ENCODE peak calls at places on chromosomes 2 and 18, in nine cellular contexts. One of them, this sample, is unnamed.
A peak's percentile ranks its signal among the peaks of the same experiment; 100 is the strongest.

GRCh38 chr2:172372436-172372835 is 55.0 kb upstream of the ITGA6 start:
- DNase-seq in G401: no peak
- DNase-seq in stimulated activated effector memory CD8-positive, alpha-beta T cell treated with anti-CD3 and anti-CD28 coated beads, Interleukin-12 subunit alpha, Interleukin-12 subunit beta, amount 100 ng/mL, for 72 hours: no peak
- DNase-seq in NCI-H2029: no peak
- DNase-seq in ecto neural progenitor cell: no peak
- DNase-seq in hippocampal formation: no peak
- DNase-seq in small intestine: no peak
- DNase-seq in keratinocyte: peak; percentile 85
- DNase-seq in NCI-H1105: peak; percentile 25
- DNase-seq in this sample: no peak

GRCh38 chr2:88667219-88667618 is 24.3 kb upstream of the RPIA start:
- DNase-seq in G401: no peak
- DNase-seq in stimulated activated effector memory CD8-positive, alpha-beta T cell treated with anti-CD3 and anti-CD28 coated beads, Interleukin-12 subunit alpha, Interleukin-12 subunit beta, amount 100 ng/mL, for 72 hours: no peak
- DNase-seq in NCI-H2029: no peak
- DNase-seq in ecto neural progenitor cell: no peak
- DNase-seq in hippocampal formation: no peak
- DNase-seq in small intestine: no peak
- DNase-seq in keratinocyte: no peak
- DNase-seq in NCI-H1105: no peak
- DNase-seq in this sample: no peak

GRCh38 chr18:51569153-51569552 is 371.7 kb upstream of the MEX3C start:
- DNase-seq in G401: no peak
- DNase-seq in stimulated activated effector memory CD8-positive, alpha-beta T cell treated with anti-CD3 and anti-CD28 coated beads, Interleukin-12 subunit alpha, Interleukin-12 subunit beta, amount 100 ng/mL, for 72 hours: no peak
- DNase-seq in NCI-H2029: no peak
- DNase-seq in ecto neural progenitor cell: no peak
- DNase-seq in hippocampal formation: no peak
- DNase-seq in small intestine: no peak
- DNase-seq in keratinocyte: no peak
- DNase-seq in NCI-H1105: no peak
- DNase-seq in this sample: no peak

GRCh38 chr2:157468931-157469708 is 25.2 kb upstream of the CYTIP start:
- DNase-seq in G401: no peak
- DNase-seq in stimulated activated effector memory CD8-positive, alpha-beta T cell treated with anti-CD3 and anti-CD28 coated beads, Interleukin-12 subunit alpha, Interleukin-12 subunit beta, amount 100 ng/mL, for 72 hours: no peak
- DNase-seq in NCI-H2029: no peak
- DNase-seq in ecto neural progenitor cell: no peak
- DNase-seq in hippocampal formation: no peak
- DNase-seq in small intestine: peak; percentile 43
- DNase-seq in keratinocyte: no peak
- DNase-seq in NCI-H1105: no peak
- DNase-seq in this sample: peak; percentile 64

GRCh38 chr2:180707867-180708205 is 272.6 kb upstream of the UBE2E3 start:
- DNase-seq in G401: peak; percentile 13
- DNase-seq in stimulated activated effector memory CD8-positive, alpha-beta T cell treated with anti-CD3 and anti-CD28 coated beads, Interleukin-12 subunit alpha, Interleukin-12 subunit beta, amount 100 ng/mL, for 72 hours: no peak
- DNase-seq in NCI-H2029: no peak
- DNase-seq in ecto neural progenitor cell: no peak
- DNase-seq in hippocampal formation: no peak
- DNase-seq in small intestine: peak; percentile 65
- DNase-seq in keratinocyte: peak; percentile 73
- DNase-seq in NCI-H1105: peak; percentile 64
- DNase-seq in this sample: peak; percentile 79

GRCh38 chr2:42040643-42041277 is 7.1 kb upstream of the PKDCC start:
- DNase-seq in G401: no peak
- DNase-seq in stimulated activated effector memory CD8-positive, alpha-beta T cell treated with anti-CD3 and anti-CD28 coated beads, Interleukin-12 subunit alpha, Interleukin-12 subunit beta, amount 100 ng/mL, for 72 hours: no peak
- DNase-seq in NCI-H2029: no peak
- DNase-seq in ecto neural progenitor cell: no peak
- DNase-seq in hippocampal formation: no peak
- DNase-seq in small intestine: peak; percentile 83
- DNase-seq in keratinocyte: no peak
- DNase-seq in NCI-H1105: no peak
- DNase-seq in this sample: no peak

GRCh38 chr2:7523557-7524210 is 606.5 kb downstream of the RNF144A start:
- DNase-seq in G401: no peak
- DNase-seq in stimulated activated effector memory CD8-positive, alpha-beta T cell treated with anti-CD3 and anti-CD28 coated beads, Interleukin-12 subunit alpha, Interleukin-12 subunit beta, amount 100 ng/mL, for 72 hours: peak; percentile 73
- DNase-seq in NCI-H2029: no peak
- DNase-seq in ecto neural progenitor cell: no peak
- DNase-seq in hippocampal formation: no peak
- DNase-seq in small intestine: no peak
- DNase-seq in keratinocyte: no peak
- DNase-seq in NCI-H1105: no peak
- DNase-seq in this sample: peak; percentile 2

GRCh38 chr2:27977623-27978312 is 87.2 kb downstream of the BABAM2 start:
- DNase-seq in G401: no peak
- DNase-seq in stimulated activated effector memory CD8-positive, alpha-beta T cell treated with anti-CD3 and anti-CD28 coated beads, Interleukin-12 subunit alpha, Interleukin-12 subunit beta, amount 100 ng/mL, for 72 hours: peak; percentile 73
- DNase-seq in NCI-H2029: no peak
- DNase-seq in ecto neural progenitor cell: no peak
- DNase-seq in hippocampal formation: no peak
- DNase-seq in small intestine: no peak
- DNase-seq in keratinocyte: no peak
- DNase-seq in NCI-H1105: no peak
- DNase-seq in this sample: peak; percentile 98

GRCh38 chr2:6917071-6917760 is at the start of gene RNF144A:
- DNase-seq in G401: peak; percentile 74
- DNase-seq in stimulated activated effector memory CD8-positive, alpha-beta T cell treated with anti-CD3 and anti-CD28 coated beads, Interleukin-12 subunit alpha, Interleukin-12 subunit beta, amount 100 ng/mL, for 72 hours: peak; percentile 89
- DNase-seq in NCI-H2029: peak; percentile 63
- DNase-seq in ecto neural progenitor cell: peak; percentile 83
- DNase-seq in hippocampal formation: peak; percentile 77
- DNase-seq in small intestine: peak; percentile 56
- DNase-seq in keratinocyte: no peak
- DNase-seq in NCI-H1105: peak; percentile 41
- DNase-seq in this sample: peak; percentile 58

GRCh38 chr2:105144128-105144940 is 97.2 kb upstream of the GPR45 start:
- DNase-seq in G401: no peak
- DNase-seq in stimulated activated effector memory CD8-positive, alpha-beta T cell treated with anti-CD3 and anti-CD28 coated beads, Interleukin-12 subunit alpha, Interleukin-12 subunit beta, amount 100 ng/mL, for 72 hours: no peak
- DNase-seq in NCI-H2029: no peak
- DNase-seq in ecto neural progenitor cell: peak; percentile 63
- DNase-seq in hippocampal formation: no peak
- DNase-seq in small intestine: no peak
- DNase-seq in keratinocyte: no peak
- DNase-seq in NCI-H1105: no peak
- DNase-seq in this sample: no peak

GRCh38 chr2:226730487-226730886 is 69.1 kb downstream of the IRS1 start:
- DNase-seq in G401: peak; percentile 46
- DNase-seq in stimulated activated effector memory CD8-positive, alpha-beta T cell treated with anti-CD3 and anti-CD28 coated beads, Interleukin-12 subunit alpha, Interleukin-12 subunit beta, amount 100 ng/mL, for 72 hours: no peak
- DNase-seq in NCI-H2029: no peak
- DNase-seq in ecto neural progenitor cell: peak; percentile 48
- DNase-seq in hippocampal formation: no peak
- DNase-seq in small intestine: no peak
- DNase-seq in keratinocyte: no peak
- DNase-seq in NCI-H1105: no peak
- DNase-seq in this sample: peak; percentile 45

GRCh38 chr2:16774091-16774490 is 108.5 kb upstream of the CYRIA start:
- DNase-seq in G401: no peak
- DNase-seq in stimulated activated effector memory CD8-positive, alpha-beta T cell treated with anti-CD3 and anti-CD28 coated beads, Interleukin-12 subunit alpha, Interleukin-12 subunit beta, amount 100 ng/mL, for 72 hours: no peak
- DNase-seq in NCI-H2029: no peak
- DNase-seq in ecto neural progenitor cell: no peak
- DNase-seq in hippocampal formation: no peak
- DNase-seq in small intestine: no peak
- DNase-seq in keratinocyte: no peak
- DNase-seq in NCI-H1105: no peak
- DNase-seq in this sample: peak; percentile 31

GRCh38 chr2:178397002-178397605 is 53.9 kb downstream of the PRKRA start:
- DNase-seq in G401: peak; percentile 82
- DNase-seq in stimulated activated effector memory CD8-positive, alpha-beta T cell treated with anti-CD3 and anti-CD28 coated beads, Interleukin-12 subunit alpha, Interleukin-12 subunit beta, amount 100 ng/mL, for 72 hours: no peak
- DNase-seq in NCI-H2029: no peak
- DNase-seq in ecto neural progenitor cell: no peak
- DNase-seq in hippocampal formation: peak; percentile 59
- DNase-seq in small intestine: peak; percentile 55
- DNase-seq in keratinocyte: no peak
- DNase-seq in NCI-H1105: peak; percentile 34
- DNase-seq in this sample: peak; percentile 60

GRCh38 chr2:144382848-144383247 is 137.1 kb downstream of the ZEB2 start:
- DNase-seq in G401: no peak
- DNase-seq in stimulated activated effector memory CD8-positive, alpha-beta T cell treated with anti-CD3 and anti-CD28 coated beads, Interleukin-12 subunit alpha, Interleukin-12 subunit beta, amount 100 ng/mL, for 72 hours: peak; percentile 63
- DNase-seq in NCI-H2029: no peak
- DNase-seq in ecto neural progenitor cell: no peak
- DNase-seq in hippocampal formation: no peak
- DNase-seq in small intestine: peak; percentile 68
- DNase-seq in keratinocyte: no peak
- DNase-seq in NCI-H1105: no peak
- DNase-seq in this sample: no peak

GRCh38 chr2:164000171-164000570 is 264.4 kb upstream of the FIGN start:
- DNase-seq in G401: no peak
- DNase-seq in stimulated activated effector memory CD8-positive, alpha-beta T cell treated with anti-CD3 and anti-CD28 coated beads, Interleukin-12 subunit alpha, Interleukin-12 subunit beta, amount 100 ng/mL, for 72 hours: no peak
- DNase-seq in NCI-H2029: no peak
- DNase-seq in ecto neural progenitor cell: no peak
- DNase-seq in hippocampal formation: no peak
- DNase-seq in small intestine: no peak
- DNase-seq in keratinocyte: no peak
- DNase-seq in NCI-H1105: no peak
- DNase-seq in this sample: no peak

GRCh38 chr2:45705233-45705632 is 53.8 kb downstream of the PRKCE start:
- DNase-seq in G401: peak; percentile 70
- DNase-seq in stimulated activated effector memory CD8-positive, alpha-beta T cell treated with anti-CD3 and anti-CD28 coated beads, Interleukin-12 subunit alpha, Interleukin-12 subunit beta, amount 100 ng/mL, for 72 hours: no peak
- DNase-seq in NCI-H2029: no peak
- DNase-seq in ecto neural progenitor cell: no peak
- DNase-seq in hippocampal formation: no peak
- DNase-seq in small intestine: no peak
- DNase-seq in keratinocyte: no peak
- DNase-seq in NCI-H1105: no peak
- DNase-seq in this sample: no peak

GRCh38 chr2:216698291-216698690 is 2.9 kb upstream of the IGFBP5 start:
- DNase-seq in G401: peak; percentile 23
- DNase-seq in stimulated activated effector memory CD8-positive, alpha-beta T cell treated with anti-CD3 and anti-CD28 coated beads, Interleukin-12 subunit alpha, Interleukin-12 subunit beta, amount 100 ng/mL, for 72 hours: no peak
- DNase-seq in NCI-H2029: no peak
- DNase-seq in ecto neural progenitor cell: no peak
- DNase-seq in hippocampal formation: no peak
- DNase-seq in small intestine: no peak
- DNase-seq in keratinocyte: no peak
- DNase-seq in NCI-H1105: no peak
- DNase-seq in this sample: no peak

GRCh38 chr2:139828011-139828410 is 1047.8 kb upstream of the NXPH2 start:
- DNase-seq in G401: no peak
- DNase-seq in stimulated activated effector memory CD8-positive, alpha-beta T cell treated with anti-CD3 and anti-CD28 coated beads, Interleukin-12 subunit alpha, Interleukin-12 subunit beta, amount 100 ng/mL, for 72 hours: no peak
- DNase-seq in NCI-H2029: no peak
- DNase-seq in ecto neural progenitor cell: no peak
- DNase-seq in hippocampal formation: no peak
- DNase-seq in small intestine: no peak
- DNase-seq in keratinocyte: no peak
- DNase-seq in NCI-H1105: no peak
- DNase-seq in this sample: no peak

GRCh38 chr2:58428553-58429284 is 187.6 kb upstream of the FANCL start:
- DNase-seq in G401: no peak
- DNase-seq in stimulated activated effector memory CD8-positive, alpha-beta T cell treated with anti-CD3 and anti-CD28 coated beads, Interleukin-12 subunit alpha, Interleukin-12 subunit beta, amount 100 ng/mL, for 72 hours: no peak
- DNase-seq in NCI-H2029: no peak
- DNase-seq in ecto neural progenitor cell: peak; percentile 88
- DNase-seq in hippocampal formation: peak; percentile 44
- DNase-seq in small intestine: no peak
- DNase-seq in keratinocyte: no peak
- DNase-seq in NCI-H1105: no peak
- DNase-seq in this sample: no peak

GRCh38 chr2:26724784-26725515 is 32.4 kb downstream of the KCNK3 start:
- DNase-seq in G401: no peak
- DNase-seq in stimulated activated effector memory CD8-positive, alpha-beta T cell treated with anti-CD3 and anti-CD28 coated beads, Interleukin-12 subunit alpha, Interleukin-12 subunit beta, amount 100 ng/mL, for 72 hours: no peak
- DNase-seq in NCI-H2029: no peak
- DNase-seq in ecto neural progenitor cell: no peak
- DNase-seq in hippocampal formation: no peak
- DNase-seq in small intestine: no peak
- DNase-seq in keratinocyte: no peak
- DNase-seq in NCI-H1105: no peak
- DNase-seq in this sample: no peak